ENCODE peak calls at places on chromosome 20, in four cellular contexts. T, L, S and H are unnamed samples.

GRCh38 chr20:58714923-58715708 is 22.5 kb downstream of the NPEPL1 start:
- DNase-seq in S (peak; percentile 5), T (no peak), L (no peak), H (no peak)

GRCh38 chr20:41242352-41242751 is 75.2 kb downstream of the ZHX3 start:
- DNase-seq in T (no peak), S (no peak), L (no peak), H (no peak)

GRCh38 chr20:38337561-38338140 is 8.6 kb upstream of the LBP start:
- DNase-seq in S (no peak), T (peak; percentile 22), L (peak; percentile 13), H (peak; percentile 75)

GRCh38 chr20:574297-574942 is 30.8 kb upstream of the CSNK2A1 start:
- DNase-seq in T (no peak), L (no peak), S (no peak), H (no peak)

GRCh38 chr20:52269327-52269726 is 77.7 kb upstream of the ZFP64 start:
- DNase-seq in T (peak; percentile 48), S (no peak), L (no peak), H (no peak)

GRCh38 chr20:3771552-3772058 is 4.1 kb upstream of the ADISSP start:
- DNase-seq in T (no peak), S (no peak), L (no peak), H (no peak)

GRCh38 chr20:1330075-1330830 is 1.3 kb upstream of the SDCBP2 start:
- DNase-seq in S (peak; percentile 65), T (peak; percentile 53), L (peak; percentile 81), H (no peak)

GRCh38 chr20:3067139-3068009 is 4.0 kb upstream of the OXT start:
- DNase-seq in S (no peak), T (no peak), L (no peak), H (no peak)

GRCh38 chr20:41734506-41734945 is 116.3 kb upstream of the CHD6 start:
- DNase-seq in L (peak; percentile 34), T (peak; percentile 60), S (no peak), H (peak; percentile 55)

GRCh38 chr20:53804920-53805894 is 211.6 kb upstream of the ZNF217 start:
- DNase-seq in T (no peak), L (peak; percentile 48), S (no peak), H (no peak)

GRCh38 chr20:53269380-53269779 is 297.2 kb downstream of the TSHZ2 start:
- DNase-seq in L (no peak), S (no peak), T (no peak), H (no peak)

GRCh38 chr20:18719426-18719825 is 94.2 kb upstream of the SCP2D1 start:
- DNase-seq in S (no peak), L (no peak), T (peak; percentile 10), H (no peak)

GRCh38 chr20:46826343-46826984 is 68.2 kb upstream of the EYA2 start:
- DNase-seq in L (peak; percentile 12), S (no peak), T (no peak), H (no peak)

GRCh38 chr20:41365785-41366545 is 653 bp downstream of the EMILIN3 start:
- DNase-seq in S (no peak), L (no peak), T (peak; percentile 9), H (no peak)

GRCh38 chr20:18995455-18995854 is 181.9 kb downstream of the SCP2D1 start:
- DNase-seq in T (no peak), L (no peak), S (no peak), H (no peak)

GRCh38 chr20:46222521-46223007 is 85.7 kb downstream of the CDH22 start:
- DNase-seq in T (peak; percentile 21), S (peak; percentile 31), L (no peak), H (no peak)

GRCh38 chr20:13021205-13021970 is 12.6 kb downstream of the SPTLC3 start:
- DNase-seq in T (no peak), L (no peak), S (no peak), H (no peak)

GRCh38 chr20:50038574-50038991 is 55.8 kb downstream of the SNAI1 start:
- DNase-seq in L (no peak), S (no peak), T (no peak), H (no peak)

GRCh38 chr20:20456736-20457135 is 88.8 kb downstream of the INSM1 start:
- DNase-seq in L (no peak), S (no peak), T (peak; percentile 32), H (no peak)

GRCh38 chr20:20452254-20452676 is 84.4 kb downstream of the INSM1 start:
- DNase-seq in L (peak; percentile 84), S (peak; percentile 27), T (peak; percentile 59), H (peak; percentile 86)

GRCh38 chr20:20455945-20456344 is 88.0 kb downstream of the INSM1 start:
- DNase-seq in T (no peak), L (no peak), S (no peak), H (no peak)

GRCh38 chr20:20454850-20455627 is 87.1 kb downstream of the INSM1 start:
- DNase-seq in S (no peak), L (no peak), T (no peak), H (no peak)

DNA sequence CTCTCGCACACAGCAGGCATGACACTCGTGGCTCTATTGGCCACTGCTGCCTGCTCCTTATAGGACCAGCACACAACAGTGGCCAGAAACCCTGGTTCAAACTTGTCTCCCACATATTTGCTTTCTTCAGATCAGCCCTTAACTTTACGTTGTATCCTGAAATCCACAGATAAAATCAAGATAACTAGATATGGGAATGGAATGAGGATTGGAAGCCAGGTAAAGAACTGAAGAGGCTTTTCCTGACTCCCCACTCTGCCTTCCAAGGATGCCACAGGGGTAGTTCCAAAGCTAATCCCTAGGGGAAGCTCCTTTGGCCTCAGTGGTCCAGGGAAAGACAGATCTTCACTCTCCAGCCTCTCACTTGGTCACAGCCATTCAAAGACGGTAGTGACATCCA is 86.5 kb downstream of the INSM1 start:
- DNase-seq in T (no peak), L (no peak), S (no peak), H (no peak)
- H3K4me3 ChIP-seq in T (no peak overlapping the region), L (no peak overlapping the region), S (no peak overlapping the region), H (no peak overlapping the region)

DNA sequence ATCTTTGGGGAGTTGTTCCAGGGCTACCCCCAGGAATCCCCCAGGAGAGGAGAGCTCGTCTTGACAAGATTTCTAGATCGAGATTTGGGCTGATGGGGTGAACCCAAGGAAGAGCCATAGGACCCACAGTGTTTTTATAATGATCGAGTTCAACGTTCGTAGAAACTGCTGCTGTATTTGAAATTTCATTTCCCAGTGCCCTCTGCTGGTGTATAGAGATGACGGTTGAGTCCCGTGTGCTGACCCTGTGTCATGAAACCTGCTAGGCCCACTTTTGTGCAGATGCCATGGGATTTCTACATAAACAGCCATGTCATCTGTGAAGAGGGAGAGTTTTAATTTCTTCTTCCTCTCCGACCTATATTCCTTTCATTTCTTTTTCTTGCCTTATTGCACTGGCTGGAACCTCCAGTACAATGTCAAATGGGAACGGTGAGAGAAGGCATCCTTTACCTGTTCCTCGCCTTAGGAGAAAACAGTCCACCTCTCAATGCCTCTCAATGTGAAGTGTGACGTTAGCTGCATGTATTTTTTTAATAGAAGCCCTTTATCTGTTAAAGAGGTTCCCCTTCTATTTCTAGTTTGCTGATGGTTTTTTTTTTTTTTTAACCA is 28.6 kb upstream of the NTSR1 start:
- DNase-seq in L (no peak), S (no peak), T (no peak), H (no peak)
- TF ChIP-seq CTCF in L (no peak), S (no peak), T (no peak), H (no peak)

GRCh38 chr20:24823989-24824693 is 124.9 kb upstream of the CST7 start:
- DNase-seq in T (no peak), L (no peak), S (no peak), H (no peak)
- H3K36me3 ChIP-seq in T (no peaks in the 10 kb centered on the region), L (no peaks in the 10 kb centered on the region), S (no peaks in the 10 kb centered on the region), H (no peaks in the 10 kb centered on the region)

DNA sequence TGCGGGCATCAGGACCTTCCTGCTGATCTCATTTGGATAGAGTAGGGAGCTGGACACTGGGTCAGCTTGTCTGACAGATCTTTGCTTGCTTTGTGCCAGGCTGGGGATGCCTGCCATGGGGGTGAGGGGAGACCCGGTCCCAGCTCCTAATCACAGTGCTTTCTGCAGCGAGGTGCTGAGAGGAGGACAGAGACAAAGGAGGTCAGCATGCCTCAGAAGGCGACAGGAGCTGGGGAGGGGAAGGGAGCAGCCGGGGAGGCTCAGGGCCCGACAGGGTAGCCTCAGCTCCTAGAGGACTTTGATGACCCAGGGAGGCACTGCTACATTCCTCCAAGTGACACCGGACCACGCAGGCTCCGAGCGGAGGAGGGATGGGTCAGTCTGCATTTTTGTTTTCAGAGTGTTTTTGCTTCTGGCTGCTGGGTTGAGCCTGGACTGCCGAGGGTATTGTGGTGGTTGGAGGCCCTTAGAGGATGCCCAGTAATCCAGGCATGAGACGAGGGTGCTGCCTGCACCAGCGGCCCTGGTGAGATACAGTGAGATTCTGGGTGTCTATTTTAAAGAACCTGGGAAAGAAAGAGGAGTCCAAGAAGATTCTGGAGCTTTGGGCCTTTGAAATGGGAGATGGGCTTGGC is 7.8 kb downstream of the RBM38 start:
- DNase-seq in S (no peak), T (no peak), L (no peak), H (no peak)
- H3K4me3 ChIP-seq in S (peak overlapping the region; percentile 4), T (no peak overlapping the region), L (no peak overlapping the region), H (no peak overlapping the region)

GRCh38 chr20:31709939-31710338 is 12.7 kb downstream of the BCL2L1 start:
- DNase-seq in S (no peak), T (no peak), L (no peak), H (no peak)
- TF ChIP-seq CTCF in S (no peak), T (no peak), L (no peak), H (no peak)